ENCODE peak calls at places on chromosome 20, in five cellular contexts. G, R, X, D and V are unnamed samples.

GRCh38 chr20:43040427-43040826 is 149.3 kb downstream of the PTPRT start:
- DNase-seq in X (no peak), G (no peak), R (no peak), D (no peak), V (no peak)

GRCh38 chr20:23122321-23122720 is 36.2 kb upstream of the CD93 start:
- DNase-seq in R (no peak), G (no peak), X (no peak), D (no peak), V (peak; percentile 27)

GRCh38 chr20:62970307-62971210 is 18.1 kb downstream of the SLC17A9 start:
- DNase-seq in G (no peak), R (no peak), D (no peak), X (no peak), V (no peak)

GRCh38 chr20:51583073-51583472 is 40.6 kb upstream of the NFATC2 start:
- DNase-seq in G (no peak), X (no peak), D (no peak), R (no peak), V (no peak)

GRCh38 chr20:5735845-5736530 is 14.2 kb upstream of the SHLD1 start:
- DNase-seq in R (no peak), D (no peak), G (no peak), X (no peak), V (no peak)

GRCh38 chr20:63503524-63503923 is 4.6 kb upstream of the EEF1A2 start:
- DNase-seq in G (no peak), D (no peak), R (no peak), X (no peak), V (no peak)

GRCh38 chr20:32050851-32051556 is 1.0 kb upstream of the HCK start:
- DNase-seq in X (no peak), G (peak; percentile 34), R (no peak), D (no peak), V (peak; percentile 72)

GRCh38 chr20:57187068-57187634 is 79.3 kb downstream of the BMP7 start:
- DNase-seq in D (no peak), X (no peak), R (no peak), G (no peak), V (no peak)

GRCh38 chr20:38426006-38426405 is 9.1 kb downstream of the SNHG17 start:
- DNase-seq in G (no peak), D (peak; percentile 27), X (peak; percentile 92), R (peak; percentile 72), V (no peak)

GRCh38 chr20:1415667-1416468 is 23.0 kb upstream of the FKBP1A start:
- DNase-seq in X (peak; percentile 97), G (no peak), D (no peak), R (peak; percentile 79), V (no peak)

GRCh38 chr20:43953919-43954617 is 39.4 kb downstream of the TOX2 start:
- DNase-seq in X (peak; percentile 26), R (no peak), D (no peak), G (no peak), V (no peak)

GRCh38 chr20:62361799-62362589 is 5.1 kb downstream of the LAMA5 start:
- DNase-seq in X (no peak), G (no peak), D (no peak), R (no peak), V (no peak)

GRCh38 chr20:25368526-25368925 is 22.1 kb downstream of the ABHD12 start:
- DNase-seq in R (no peak), D (no peak), G (no peak), X (no peak), V (no peak)

GRCh38 chr20:44314870-44315269 is 3.9 kb upstream of the FITM2 start:
- DNase-seq in R (no peak), D (no peak), G (no peak), X (no peak), V (no peak)

GRCh38 chr20:23244916-23245552 is 105.6 kb upstream of the NXT1 start:
- DNase-seq in D (no peak), X (no peak), R (no peak), G (no peak), V (no peak)

GRCh38 chr20:34515484-34516037 is 661 bp upstream of the DYNLRB1 start:
- DNase-seq in X (peak; percentile 42), R (no peak), D (peak; percentile 59), G (peak; percentile 70), V (no peak)

GRCh38 chr20:35166242-35166830 is 5.5 kb upstream of the PROCR start:
- DNase-seq in D (no peak), G (no peak), X (no peak), R (no peak), V (no peak)

GRCh38 chr20:13141541-13141940 is 79.5 kb upstream of the ISM1 start:
- DNase-seq in G (no peak), X (no peak), R (no peak), D (no peak), V (no peak)

GRCh38 chr20:10741060-10741459 is 67.3 kb upstream of the JAG1 start:
- DNase-seq in D (no peak), G (no peak), R (no peak), X (no peak), V (no peak)

GRCh38 chr20:57425150-57426013 is 34.2 kb downstream of the RBM38 start:
- DNase-seq in X (no peak), D (no peak), G (peak; percentile 35), R (no peak), V (no peak)

GRCh38 chr20:4040283-4041179 is 25.2 kb upstream of the RNF24 start:
- DNase-seq in G (no peak), D (no peak), X (no peak), R (no peak), V (no peak)

GRCh38 chr20:49957487-49957938 is 21.3 kb downstream of the RNF114 start:
- DNase-seq in R (no peak), G (no peak), D (no peak), X (peak; percentile 14), V (no peak)

GRCh38 chr20:57391439-57392129 is 388 bp downstream of the RBM38 start:
- DNase-seq in R (no peak), G (no peak), D (no peak), X (no peak), V (no peak)

GRCh38 chr20:33875055-33875454 is 63.9 kb downstream of the CHMP4B start:
- DNase-seq in X (no peak), R (no peak), D (no peak), G (peak; percentile 74), V (no peak)

GRCh38 chr20:1893721-1894470 is 1.3 kb upstream of the SIRPA start:
- DNase-seq in X (no peak), D (no peak), R (peak; percentile 49), G (no peak), V (peak; percentile 79)

GRCh38 chr20:62739581-62740285 is 31.1 kb downstream of the NTSR1 start:
- DNase-seq in X (peak; percentile 41), G (peak; percentile 50), R (no peak), D (peak; percentile 23), V (no peak)

GRCh38 chr20:50675671-50676376 is 15.5 kb downstream of the RIPOR3 start:
- DNase-seq in D (no peak), G (no peak), R (peak; percentile 37), X (no peak), V (no peak)

GRCh38 chr20:18066421-18067333 is 9.0 kb upstream of the OVOL2 start:
- DNase-seq in R (no peak), G (no peak), D (no peak), X (no peak), V (no peak)